ENCODE peak calls at places on chromosomes 3 and 15, in six cellular contexts. M, S, N, D, O and P are unnamed samples.
A peak's percentile ranks its signal among the peaks of the same experiment; 100 is the strongest.

GRCh38 chr3:100151024-100151707 is 36.9 kb upstream of the FILIP1L start:
- DNase-seq in M (peak; percentile 46), S (no peak), N (no peak), D (no peak), O (no peak), P (no peak)

GRCh38 chr15:62254137-62254934 is 89.3 kb upstream of the C2CD4B start:
- DNase-seq in M (peak; percentile 77), S (peak; percentile 92), N (peak; percentile 39), D (peak; percentile 43), O (peak; percentile 75), P (peak; percentile 55)

GRCh38 chr15:70252056-70252935 is 154.6 kb upstream of the TLE3 start:
- DNase-seq in M (no peak), S (no peak), N (no peak), D (no peak), O (no peak), P (no peak)

GRCh38 chr15:53454843-53455721 is 304.4 kb downstream of the WDR72 start:
- DNase-seq in M (no peak), S (no peak), N (no peak), D (no peak), O (no peak), P (no peak)

GRCh38 chr3:196604548-196604947 is 34.9 kb upstream of the NRROS start:
- DNase-seq in M (no peak), S (peak; percentile 2), N (no peak), D (no peak), O (no peak), P (no peak)

GRCh38 chr3:98732239-98733054 is 30.7 kb upstream of the ST3GAL6 start:
- DNase-seq in M (peak; percentile 89), S (peak; percentile 84), N (peak; percentile 60), D (no peak), O (peak; percentile 61), P (peak; percentile 56)

GRCh38 chr3:13141991-13142412 is 68.8 kb upstream of the IQSEC1 start:
- DNase-seq in M (peak; percentile 82), S (peak; percentile 83), N (peak; percentile 30), D (peak; percentile 28), O (peak; percentile 72), P (peak; percentile 73)

GRCh38 chr15:56293495-56294292 is 50.0 kb upstream of the RFX7 start:
- DNase-seq in M (no peak), S (no peak), N (no peak), D (no peak), O (no peak), P (no peak)

GRCh38 chr15:31511707-31512310 is 185.2 kb downstream of the KLF13 start:
- DNase-seq in M (peak; percentile 23), S (no peak), N (no peak), D (no peak), O (peak; percentile 75), P (no peak)

GRCh38 chr3:108472011-108472591 is 38.3 kb downstream of the MYH15 start:
- DNase-seq in M (peak; percentile 62), S (no peak), N (peak; percentile 84), D (peak; percentile 95), O (peak; percentile 24), P (no peak)

GRCh38 chr3:116767726-116768125 is 58.1 kb downstream of the TUSC7 start:
- DNase-seq in M (no peak), S (no peak), N (no peak), D (no peak), O (no peak), P (no peak)

GRCh38 chr15:57580428-57580827 is 11.3 kb upstream of the MYZAP start:
- DNase-seq in M (no peak), S (no peak), N (no peak), D (no peak), O (no peak), P (no peak)

GRCh38 chr15:31359722-31360111 is 33.1 kb downstream of the KLF13 start:
- DNase-seq in M (no peak), S (no peak), N (no peak), D (no peak), O (no peak), P (no peak)

GRCh38 chr15:64618138-64618537 is 157.3 kb downstream of the RBPMS2 start:
- DNase-seq in M (no peak), S (no peak), N (no peak), D (no peak), O (no peak), P (no peak)

GRCh38 chr3:33391255-33391995 is 48.8 kb downstream of the UBP1 start:
- DNase-seq in M (no peak), S (no peak), N (no peak), D (no peak), O (no peak), P (no peak)

GRCh38 chr3:30310251-30310954 is 296.0 kb upstream of the TGFBR2 start:
- DNase-seq in M (no peak), S (no peak), N (no peak), D (peak; percentile 34), O (no peak), P (no peak)

GRCh38 chr3:15348246-15348645 is 15.9 kb upstream of the SH3BP5 start:
- DNase-seq in M (no peak), S (no peak), N (no peak), D (no peak), O (peak; percentile 65), P (no peak)

GRCh38 chr15:82647835-82648256 is 683 bp upstream of the CPEB1 start:
- DNase-seq in M (peak; percentile 45), S (no peak), N (no peak), D (no peak), O (no peak), P (no peak)

GRCh38 chr15:95853350-95853749 is 477.1 kb upstream of the NR2F2 start:
- DNase-seq in M (no peak), S (no peak), N (no peak), D (peak; percentile 61), O (no peak), P (no peak)

GRCh38 chr15:70433583-70434288 is 329.6 kb downstream of the UACA start:
- DNase-seq in M (no peak), S (no peak), N (no peak), D (no peak), O (no peak), P (no peak)

GRCh38 chr3:128950223-128950938 is 43.5 kb downstream of the CFAP92 start:
- DNase-seq in M (peak; percentile 32), S (peak; percentile 27), N (peak; percentile 19), D (peak; percentile 38), O (no peak), P (no peak)

GRCh38 chr3:166917437-166917836 is 462.7 kb downstream of the ZBBX start:
- DNase-seq in M (no peak), S (no peak), N (no peak), D (no peak), O (no peak), P (no peak)
- H4K8ac ChIP-seq in M (no peak overlapping the region), S (no peak overlapping the region), N (no peak overlapping the region), D (no peak overlapping the region), O (no peak overlapping the region), P (no peak overlapping the region)

GRCh38 chr3:185582871-185583270 is 3.2 kb upstream of the SENP2 start:
- DNase-seq in M (no peak), S (no peak), N (no peak), D (no peak), O (no peak), P (no peak)
- H3K4me3 ChIP-seq in M (no peak overlapping the region), S (peak overlapping the region; percentile 81), N (no peak overlapping the region), D (no peak overlapping the region), O (no peak overlapping the region), P (no peak overlapping the region)

GRCh38 chr3:193665370-193665989 is 72.5 kb downstream of the OPA1 start:
- DNase-seq in M (peak; percentile 14), S (no peak), N (peak; percentile 49), D (peak; percentile 54), O (peak; percentile 66), P (no peak)

GRCh38 chr3:193662757-193663322 is 69.8 kb downstream of the OPA1 start:
- DNase-seq in M (no peak), S (no peak), N (peak; percentile 29), D (no peak), O (no peak), P (no peak)

GRCh38 chr3:193656445-193656844 is 63.4 kb downstream of the OPA1 start:
- DNase-seq in M (no peak), S (no peak), N (no peak), D (peak; percentile 8), O (peak; percentile 9), P (no peak)

GRCh38 chr3:193656878-193657282 is 63.9 kb downstream of the OPA1 start:
- DNase-seq in M (no peak), S (no peak), N (no peak), D (no peak), O (no peak), P (no peak)

DNA sequence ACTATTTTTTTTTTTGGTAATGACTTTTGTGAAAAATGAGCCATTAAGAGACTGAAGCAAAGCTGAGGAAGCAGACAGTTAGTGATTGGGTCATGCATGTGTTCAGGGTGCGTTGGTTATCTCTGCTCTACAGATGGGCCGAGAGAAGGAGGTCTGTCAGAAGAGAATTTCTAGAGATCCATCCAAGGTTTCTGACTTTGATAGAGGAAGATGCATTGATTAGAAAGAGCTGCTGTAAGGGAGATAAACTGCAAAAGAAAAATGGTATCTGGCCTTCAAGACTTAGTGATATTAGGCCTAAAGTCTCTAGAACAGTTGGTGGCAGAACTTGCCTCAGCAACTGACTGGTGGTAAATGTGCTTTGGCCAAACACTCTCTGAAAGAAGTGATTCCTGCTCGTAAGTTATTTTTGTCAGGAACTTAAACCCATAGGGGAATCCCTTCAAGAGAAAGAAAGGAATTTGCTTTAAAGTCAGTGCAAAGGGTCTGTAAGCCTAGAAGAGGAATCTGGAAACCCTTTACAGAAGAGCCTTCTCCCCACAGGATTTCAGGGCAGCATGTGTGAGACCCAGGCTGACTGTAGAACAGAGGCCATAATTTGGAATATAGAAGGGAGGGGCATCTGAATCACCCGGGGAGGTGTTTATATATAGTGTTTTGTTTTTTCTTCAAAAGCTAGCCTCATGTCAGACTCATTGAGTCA is 67.8 kb downstream of the OPA1 start:
- DNase-seq in M (no peak), S (no peak), N (no peak), D (peak; percentile 5), O (no peak), P (no peak)
- H4K8ac ChIP-seq in M (no peak overlapping the region), S (no peak overlapping the region), N (no peak overlapping the region), D (no peak overlapping the region), O (no peak overlapping the region), P (no peak overlapping the region)

GRCh38 chr3:167750273-167750971 is 14.9 kb downstream of the SERPINI1 start:
- DNase-seq in M (no peak), S (no peak), N (no peak), D (no peak), O (no peak), P (no peak)

GRCh38 chr3:167743799-167744198 is 8.3 kb downstream of the SERPINI1 start:
- DNase-seq in M (no peak), S (no peak), N (no peak), D (peak; percentile 1), O (no peak), P (no peak)

GRCh38 chr3:167749728-167750127 is 14.2 kb downstream of the SERPINI1 start:
- DNase-seq in M (no peak), S (no peak), N (no peak), D (no peak), O (no peak), P (no peak)

GRCh38 chr3:167754049-167754448 is 18.5 kb downstream of the SERPINI1 start:
- DNase-seq in M (no peak), S (no peak), N (no peak), D (no peak), O (no peak), P (no peak)

DNA sequence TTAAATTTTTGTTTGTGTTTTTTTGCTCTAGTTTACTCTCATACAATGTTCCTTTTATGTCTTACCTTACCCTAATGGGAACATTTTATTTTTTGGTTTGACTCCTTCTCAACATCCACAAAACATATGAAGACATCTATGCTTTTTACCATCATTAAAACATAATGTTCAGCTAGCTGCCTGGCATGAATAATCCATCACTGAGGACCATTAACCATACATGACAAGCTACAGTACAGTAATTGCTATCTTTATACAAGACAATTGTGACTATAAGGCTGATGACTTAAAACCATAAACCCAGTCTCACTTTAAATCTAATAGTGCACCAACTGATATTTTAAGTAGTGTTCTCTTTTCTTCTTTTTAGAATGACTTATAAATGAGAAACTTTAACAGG is 13.7 kb downstream of the SERPINI1 start:
- DNase-seq in M (no peak), S (no peak), N (no peak), D (no peak), O (no peak), P (no peak)
- H3K4me3 ChIP-seq in M (no peak overlapping the region), S (no peak overlapping the region), N (no peak overlapping the region), D (no peak overlapping the region), O (no peak overlapping the region), P (no peak overlapping the region)